ENCODE peak calls at places on chromosomes 2 and 18, in four cellular contexts. One of them, this sample, is unnamed.

GRCh38 chr2:128607440-128607839 is 288.8 kb upstream of the HS6ST1 start:
- DNase-seq in HAP-1: no peak
- DNase-seq in brain microvascular endothelial cell: no peak
- DNase-seq in neural progenitor cell: no peak
- DNase-seq in this sample: no peak

GRCh38 chr18:24130494-24130893 is 8.4 kb upstream of the CABYR start:
- DNase-seq in HAP-1: no peak
- DNase-seq in brain microvascular endothelial cell: no peak
- DNase-seq in neural progenitor cell: no peak
- DNase-seq in this sample: peak; percentile 38

GRCh38 chr2:198127627-198128026 is 323.2 kb downstream of the PLCL1 start:
- DNase-seq in HAP-1: peak; percentile 49
- DNase-seq in brain microvascular endothelial cell: peak; percentile 28
- DNase-seq in neural progenitor cell: peak; percentile 81
- DNase-seq in this sample: peak; percentile 48

GRCh38 chr2:10279946-10280463 is 22.7 kb upstream of the HPCAL1 start:
- DNase-seq in HAP-1: no peak
- DNase-seq in brain microvascular endothelial cell: no peak
- DNase-seq in neural progenitor cell: no peak
- DNase-seq in this sample: no peak

GRCh38 chr2:119112770-119113488 is 45.6 kb downstream of the C1QL2 start:
- DNase-seq in HAP-1: no peak
- DNase-seq in brain microvascular endothelial cell: no peak
- DNase-seq in neural progenitor cell: no peak
- DNase-seq in this sample: no peak

GRCh38 chr2:98580656-98581284 is 27.5 kb downstream of the COA5 start:
- DNase-seq in HAP-1: no peak
- DNase-seq in brain microvascular endothelial cell: no peak
- DNase-seq in neural progenitor cell: no peak
- DNase-seq in this sample: no peak

GRCh38 chr2:133588144-133588543 is 19.9 kb upstream of the NCKAP5 start:
- DNase-seq in HAP-1: no peak
- DNase-seq in brain microvascular endothelial cell: no peak
- DNase-seq in neural progenitor cell: no peak
- DNase-seq in this sample: no peak

GRCh38 chr2:217853301-217853881 is 149.4 kb downstream of the TNS1 start:
- DNase-seq in HAP-1: no peak
- DNase-seq in brain microvascular endothelial cell: no peak
- DNase-seq in neural progenitor cell: peak; percentile 46
- DNase-seq in this sample: peak; percentile 31

GRCh38 chr2:128381001-128381938 is 62.6 kb upstream of the HS6ST1 start:
- DNase-seq in HAP-1: no peak
- DNase-seq in brain microvascular endothelial cell: no peak
- DNase-seq in neural progenitor cell: peak; percentile 72
- DNase-seq in this sample: no peak

GRCh38 chr18:46040747-46041104 is 31.3 kb downstream of the PSTPIP2 start:
- DNase-seq in HAP-1: no peak
- DNase-seq in brain microvascular endothelial cell: no peak
- DNase-seq in neural progenitor cell: no peak
- DNase-seq in this sample: no peak

GRCh38 chr2:183292028-183292427 is 167.8 kb downstream of the NUP35 start:
- DNase-seq in HAP-1: no peak
- DNase-seq in brain microvascular endothelial cell: no peak
- DNase-seq in neural progenitor cell: peak; percentile 56
- DNase-seq in this sample: no peak

GRCh38 chr2:2101924-2102323 is 229.2 kb downstream of the MYT1L start:
- DNase-seq in HAP-1: no peak
- DNase-seq in brain microvascular endothelial cell: peak; percentile 22
- DNase-seq in neural progenitor cell: peak; percentile 42
- DNase-seq in this sample: peak; percentile 0

GRCh38 chr2:44268259-44268649 is 7.0 kb upstream of the SLC3A1 start:
- DNase-seq in HAP-1: peak; percentile 86
- DNase-seq in brain microvascular endothelial cell: peak; percentile 53
- DNase-seq in neural progenitor cell: peak; percentile 26
- DNase-seq in this sample: peak; percentile 33

GRCh38 chr2:9699139-9699823 is 68.5 kb upstream of the YWHAQ start:
- DNase-seq in HAP-1: no peak
- DNase-seq in brain microvascular endothelial cell: peak; percentile 63
- DNase-seq in neural progenitor cell: no peak
- DNase-seq in this sample: peak; percentile 74

GRCh38 chr2:12416600-12416999 is 300.1 kb upstream of the TRIB2 start:
- DNase-seq in HAP-1: no peak
- DNase-seq in brain microvascular endothelial cell: peak; percentile 50
- DNase-seq in neural progenitor cell: peak; percentile 12
- DNase-seq in this sample: peak; percentile 43

GRCh38 chr2:85134255-85135065 is 1.3 kb downstream of the TCF7L1 start:
- DNase-seq in HAP-1: no peak
- DNase-seq in brain microvascular endothelial cell: no peak
- DNase-seq in neural progenitor cell: peak; percentile 66
- DNase-seq in this sample: no peak

GRCh38 chr2:71603311-71603794 is 150.0 kb downstream of the DYSF start:
- DNase-seq in HAP-1: no peak
- DNase-seq in brain microvascular endothelial cell: no peak
- DNase-seq in neural progenitor cell: no peak
- DNase-seq in this sample: no peak

GRCh38 chr2:47451790-47452189 is 48.8 kb downstream of the MSH2 start:
- DNase-seq in HAP-1: no peak
- DNase-seq in brain microvascular endothelial cell: no peak
- DNase-seq in neural progenitor cell: no peak
- DNase-seq in this sample: no peak
- H3K36me3 ChIP-seq in HAP-1: peaks cover 13% of the 10 kb centered on the region
- H3K36me3 ChIP-seq in brain microvascular endothelial cell: no peaks in the 10 kb centered on the region
- H3K36me3 ChIP-seq in neural progenitor cell: no peaks in the 10 kb centered on the region
- H3K36me3 ChIP-seq in this sample: peaks cover 1% of the 10 kb centered on the region

DNA sequence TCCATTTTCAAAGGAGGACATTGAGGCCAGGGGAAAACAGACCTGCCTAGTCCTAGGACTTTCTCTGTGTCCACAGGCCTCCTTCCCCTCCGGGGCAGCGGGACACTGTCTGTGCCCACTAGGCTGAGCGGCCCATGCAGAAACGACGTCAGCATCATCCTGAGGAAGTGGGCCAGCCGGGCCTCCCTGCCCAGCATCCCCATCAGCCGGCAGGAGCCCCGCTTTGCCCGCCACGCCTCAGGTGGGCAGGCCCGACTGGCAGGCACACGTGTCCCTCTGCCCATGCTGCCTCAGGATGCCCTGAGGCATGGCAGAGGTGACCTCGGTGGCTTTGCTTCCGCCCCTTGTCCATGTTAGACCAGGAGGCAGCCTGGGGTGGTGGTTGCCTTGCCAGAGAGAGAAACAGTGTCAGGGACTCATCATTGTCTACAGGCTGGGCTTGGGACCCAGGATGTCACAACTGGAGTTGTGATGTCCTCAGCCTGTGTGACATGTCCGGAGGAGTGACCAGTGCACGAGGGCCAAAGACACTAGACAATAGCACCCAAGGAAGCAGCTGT is 36.7 kb downstream of the TOGARAM2 start:
- DNase-seq in HAP-1: no peak
- DNase-seq in brain microvascular endothelial cell: no peak
- DNase-seq in neural progenitor cell: no peak
- DNase-seq in this sample: no peak
- H3K4me3 ChIP-seq in HAP-1: no peak overlapping the region
- H3K4me3 ChIP-seq in brain microvascular endothelial cell: no peak overlapping the region
- H3K4me3 ChIP-seq in neural progenitor cell: no peak overlapping the region
- H3K4me3 ChIP-seq in this sample: no peak overlapping the region

GRCh38 chr18:11025270-11025669 is 124.1 kb downstream of the PIEZO2 start:
- DNase-seq in HAP-1: no peak
- DNase-seq in brain microvascular endothelial cell: no peak
- DNase-seq in neural progenitor cell: no peak
- DNase-seq in this sample: no peak
- H3K36me3 ChIP-seq in HAP-1: no peaks in the 10 kb centered on the region
- H3K36me3 ChIP-seq in brain microvascular endothelial cell: no peaks in the 10 kb centered on the region
- H3K36me3 ChIP-seq in neural progenitor cell: no peaks in the 10 kb centered on the region
- H3K36me3 ChIP-seq in this sample: no peaks in the 10 kb centered on the region

GRCh38 chr2:176105727-176106635 is 1.1 kb upstream of the HOXD11 start:
- DNase-seq in HAP-1: no peak
- DNase-seq in brain microvascular endothelial cell: no peak
- DNase-seq in neural progenitor cell: no peak
- DNase-seq in this sample: no peak
- H3K4me3 ChIP-seq in HAP-1: peak overlapping the region; percentile 23
- H3K4me3 ChIP-seq in brain microvascular endothelial cell: no peak overlapping the region
- H3K4me3 ChIP-seq in neural progenitor cell: no peak overlapping the region
- H3K4me3 ChIP-seq in this sample: no peak overlapping the region

GRCh38 chr2:172564376-172564775 is 8.5 kb downstream of the PDK1 start:
- DNase-seq in HAP-1: no peak
- DNase-seq in brain microvascular endothelial cell: no peak
- DNase-seq in neural progenitor cell: no peak
- DNase-seq in this sample: peak; percentile 24
- H3K36me3 ChIP-seq in HAP-1: peaks cover 7% of the 10 kb centered on the region
- H3K36me3 ChIP-seq in brain microvascular endothelial cell: peaks cover 11% of the 10 kb centered on the region
- H3K36me3 ChIP-seq in neural progenitor cell: peaks cover 48% of the 10 kb centered on the region
- H3K36me3 ChIP-seq in this sample: peaks cover 15% of the 10 kb centered on the region

GRCh38 chr2:218956039-218956438 is 3.4 kb upstream of the CDK5R2 start:
- DNase-seq in HAP-1: no peak
- DNase-seq in brain microvascular endothelial cell: no peak
- DNase-seq in neural progenitor cell: no peak
- DNase-seq in this sample: no peak

GRCh38 chr2:218953366-218953954 is 6.0 kb upstream of the CDK5R2 start:
- DNase-seq in HAP-1: no peak
- DNase-seq in brain microvascular endothelial cell: no peak
- DNase-seq in neural progenitor cell: peak; percentile 16
- DNase-seq in this sample: no peak

GRCh38 chr2:218957685-218958084 is 1.8 kb upstream of the CDK5R2 start:
- DNase-seq in HAP-1: no peak
- DNase-seq in brain microvascular endothelial cell: no peak
- DNase-seq in neural progenitor cell: no peak
- DNase-seq in this sample: peak; percentile 15

GRCh38 chr2:218952160-218952559 is 7.3 kb upstream of the CDK5R2 start:
- DNase-seq in HAP-1: no peak
- DNase-seq in brain microvascular endothelial cell: no peak
- DNase-seq in neural progenitor cell: no peak
- DNase-seq in this sample: no peak

GRCh38 chr2:218954541-218955300 is 4.7 kb upstream of the CDK5R2 start:
- DNase-seq in HAP-1: no peak
- DNase-seq in brain microvascular endothelial cell: no peak
- DNase-seq in neural progenitor cell: no peak
- DNase-seq in this sample: no peak
- H3K4me3 ChIP-seq in HAP-1: no peak overlapping the region
- H3K4me3 ChIP-seq in brain microvascular endothelial cell: no peak overlapping the region
- H3K4me3 ChIP-seq in neural progenitor cell: no peak overlapping the region
- H3K4me3 ChIP-seq in this sample: no peak overlapping the region

DNA sequence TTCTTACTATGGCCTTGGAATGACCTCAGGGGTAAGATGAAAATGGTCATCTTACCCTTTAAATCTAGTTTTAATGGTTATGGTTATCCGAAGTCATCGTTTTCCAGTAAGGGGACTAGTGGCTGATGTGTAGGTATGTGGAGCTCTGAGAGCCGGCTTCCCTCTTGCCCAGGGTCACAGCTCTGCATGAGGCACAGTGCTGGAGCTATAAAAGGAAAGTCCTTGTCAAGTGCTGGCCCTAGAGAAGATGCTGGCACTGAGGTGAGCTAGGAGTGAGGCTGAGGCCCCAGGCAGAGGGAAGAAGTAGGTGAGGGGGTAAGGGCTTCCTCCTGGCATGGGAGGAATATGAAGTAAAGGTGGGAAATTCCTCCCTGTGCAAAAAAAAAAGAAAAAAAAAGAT is 35.0 kb downstream of the SMARCAL1 start:
- DNase-seq in HAP-1: no peak
- DNase-seq in brain microvascular endothelial cell: no peak
- DNase-seq in neural progenitor cell: no peak
- DNase-seq in this sample: no peak
- H3K36me3 ChIP-seq in HAP-1: peaks cover 17% of the 10 kb centered on the region
- H3K36me3 ChIP-seq in brain microvascular endothelial cell: peaks cover 31% of the 10 kb centered on the region
- H3K36me3 ChIP-seq in neural progenitor cell: peaks cover 2% of the 10 kb centered on the region
- H3K36me3 ChIP-seq in this sample: peaks cover 12% of the 10 kb centered on the region

DNA sequence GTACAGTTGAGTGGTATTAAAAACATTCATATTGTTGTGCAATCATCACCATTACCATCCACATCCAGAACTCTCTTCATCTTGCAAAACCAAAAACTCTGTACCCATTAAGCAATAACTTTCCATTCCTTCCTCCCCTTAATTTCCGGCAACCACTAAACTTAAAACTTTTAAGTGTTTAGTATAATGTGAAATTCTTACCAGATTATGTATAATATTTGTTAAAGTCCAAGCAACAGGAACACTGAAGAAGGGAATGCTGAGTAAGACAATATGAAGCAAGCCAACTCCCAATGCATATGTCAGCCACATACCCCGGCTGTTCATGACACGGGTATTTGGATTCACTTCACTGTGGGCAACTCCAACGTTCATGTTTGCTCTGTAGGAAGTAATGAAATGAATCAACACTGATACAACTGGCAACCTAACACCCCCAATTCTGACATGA is 1.9 kb downstream of the ORMDL1 start:
- DNase-seq in HAP-1: no peak
- DNase-seq in brain microvascular endothelial cell: no peak
- DNase-seq in neural progenitor cell: no peak
- DNase-seq in this sample: peak; percentile 13
- H3K4me3 ChIP-seq in HAP-1: peak overlapping the region; percentile 84
- H3K4me3 ChIP-seq in brain microvascular endothelial cell: peak overlapping the region; percentile 15
- H3K4me3 ChIP-seq in neural progenitor cell: peak overlapping the region; percentile 72
- H3K4me3 ChIP-seq in this sample: no peak overlapping the region

This sample was measured in bronchial epithelial cell.